ENCODE peak calls at places on chromosomes 13 and 19, in six cellular contexts. One of them, this sample, is unnamed.

GRCh38 chr13:112248406-112248760 is 127.8 kb upstream of the SPACA7 start:
- DNase-seq in NCI-H1092: peak; percentile 90
- DNase-seq in naive thymus-derived CD8-positive, alpha-beta T cell: no peak
- DNase-seq in trophoblast cell: no peak
- DNase-seq in colonic mucosa: peak; percentile 7
- DNase-seq in left ventricle myocardium superior: no peak
- DNase-seq in this sample: no peak

GRCh38 chr19:41774515-41774980 is 19.2 kb downstream of the CEACAM6 start:
- DNase-seq in left ventricle myocardium superior: no peak
- DNase-seq in trophoblast cell: no peak
- DNase-seq in colonic mucosa: peak; percentile 88
- DNase-seq in naive thymus-derived CD8-positive, alpha-beta T cell: peak; percentile 56
- DNase-seq in NCI-H1092: no peak
- DNase-seq in this sample: peak; percentile 71

GRCh38 chr13:101892296-101892695 is 439.8 kb downstream of the ITGBL1 start:
- DNase-seq in NCI-H1092: no peak
- DNase-seq in trophoblast cell: no peak
- DNase-seq in naive thymus-derived CD8-positive, alpha-beta T cell: no peak
- DNase-seq in left ventricle myocardium superior: no peak
- DNase-seq in colonic mucosa: no peak
- DNase-seq in this sample: no peak

GRCh38 chr13:85313761-85314503 is 485.3 kb downstream of the SLITRK6 start:
- DNase-seq in naive thymus-derived CD8-positive, alpha-beta T cell: no peak
- DNase-seq in colonic mucosa: no peak
- DNase-seq in left ventricle myocardium superior: no peak
- DNase-seq in trophoblast cell: peak; percentile 82
- DNase-seq in NCI-H1092: no peak
- DNase-seq in this sample: no peak

GRCh38 chr13:42063105-42063504 is 14.7 kb downstream of the DGKH start:
- DNase-seq in left ventricle myocardium superior: no peak
- DNase-seq in colonic mucosa: no peak
- DNase-seq in NCI-H1092: no peak
- DNase-seq in trophoblast cell: no peak
- DNase-seq in naive thymus-derived CD8-positive, alpha-beta T cell: no peak
- DNase-seq in this sample: no peak

GRCh38 chr19:18049390-18049789 is 37.3 kb downstream of the IL12RB1 start:
- DNase-seq in colonic mucosa: peak; percentile 82
- DNase-seq in NCI-H1092: no peak
- DNase-seq in left ventricle myocardium superior: peak; percentile 96
- DNase-seq in naive thymus-derived CD8-positive, alpha-beta T cell: no peak
- DNase-seq in trophoblast cell: no peak
- DNase-seq in this sample: peak; percentile 86

GRCh38 chr13:80462037-80462436 is 121.1 kb upstream of the SPRY2 start:
- DNase-seq in colonic mucosa: no peak
- DNase-seq in naive thymus-derived CD8-positive, alpha-beta T cell: no peak
- DNase-seq in NCI-H1092: no peak
- DNase-seq in trophoblast cell: no peak
- DNase-seq in left ventricle myocardium superior: no peak
- DNase-seq in this sample: no peak

GRCh38 chr19:10766681-10767201 is 48.9 kb downstream of the DNM2 start:
- DNase-seq in colonic mucosa: no peak
- DNase-seq in naive thymus-derived CD8-positive, alpha-beta T cell: no peak
- DNase-seq in trophoblast cell: no peak
- DNase-seq in NCI-H1092: peak; percentile 88
- DNase-seq in left ventricle myocardium superior: peak; percentile 67
- DNase-seq in this sample: no peak

GRCh38 chr13:99614465-99614885 is 113.2 kb downstream of the TM9SF2 start:
- DNase-seq in colonic mucosa: no peak
- DNase-seq in trophoblast cell: no peak
- DNase-seq in naive thymus-derived CD8-positive, alpha-beta T cell: no peak
- DNase-seq in left ventricle myocardium superior: no peak
- DNase-seq in NCI-H1092: no peak
- DNase-seq in this sample: no peak

GRCh38 chr13:98874029-98874397 is 103.9 kb downstream of the DOCK9 start:
- DNase-seq in colonic mucosa: no peak
- DNase-seq in naive thymus-derived CD8-positive, alpha-beta T cell: no peak
- DNase-seq in left ventricle myocardium superior: no peak
- DNase-seq in NCI-H1092: no peak
- DNase-seq in trophoblast cell: no peak
- DNase-seq in this sample: no peak

GRCh38 chr19:54339646-54340358 is 840 bp upstream of the LILRA4 start:
- DNase-seq in colonic mucosa: no peak
- DNase-seq in left ventricle myocardium superior: no peak
- DNase-seq in trophoblast cell: no peak
- DNase-seq in naive thymus-derived CD8-positive, alpha-beta T cell: no peak
- DNase-seq in NCI-H1092: no peak
- DNase-seq in this sample: no peak

GRCh38 chr13:29484236-29484635 is 111.3 kb downstream of the SLC7A1 start:
- DNase-seq in trophoblast cell: no peak
- DNase-seq in NCI-H1092: no peak
- DNase-seq in colonic mucosa: no peak
- DNase-seq in naive thymus-derived CD8-positive, alpha-beta T cell: no peak
- DNase-seq in left ventricle myocardium superior: no peak
- DNase-seq in this sample: no peak

GRCh38 chr19:23273022-23273593 is 22.9 kb upstream of the ZNF724 start:
- DNase-seq in left ventricle myocardium superior: no peak
- DNase-seq in NCI-H1092: no peak
- DNase-seq in colonic mucosa: peak; percentile 50
- DNase-seq in naive thymus-derived CD8-positive, alpha-beta T cell: no peak
- DNase-seq in trophoblast cell: peak; percentile 36
- DNase-seq in this sample: no peak

GRCh38 chr13:110944121-110944967 is 29.5 kb upstream of the ANKRD10 start:
- DNase-seq in naive thymus-derived CD8-positive, alpha-beta T cell: no peak
- DNase-seq in trophoblast cell: peak; percentile 77
- DNase-seq in NCI-H1092: peak; percentile 68
- DNase-seq in colonic mucosa: no peak
- DNase-seq in left ventricle myocardium superior: no peak
- DNase-seq in this sample: no peak

GRCh38 chr19:41265376-41266153 is 1.4 kb downstream of the HNRNPUL1 start:
- DNase-seq in colonic mucosa: peak; percentile 38
- DNase-seq in left ventricle myocardium superior: no peak
- DNase-seq in naive thymus-derived CD8-positive, alpha-beta T cell: no peak
- DNase-seq in trophoblast cell: peak; percentile 50
- DNase-seq in NCI-H1092: no peak
- DNase-seq in this sample: no peak